ENCODE peak calls at places on chromosomes 11 and 22, in seven cellular contexts. Y, S, C, I, E, F and L are unnamed samples.

GRCh38 chr22:45308624-45309421 is 911 bp upstream of the FAM118A start:
- DNase-seq in Y (peak; percentile 21), S (no peak), C (peak; percentile 57), I (no peak), E (peak; percentile 28), F (no peak), L (no peak)

GRCh38 chr11:65854161-65854592 is 3.8 kb downstream of the CFL1 start:
- DNase-seq in Y (no peak), S (no peak), C (peak; percentile 89), I (no peak), E (peak; percentile 1), F (peak; percentile 93), L (no peak)

GRCh38 chr11:92222701-92223100 is 1.9 kb upstream of the FAT3 start:
- DNase-seq in Y (no peak), S (no peak), C (no peak), I (no peak), E (no peak), F (no peak), L (no peak)

GRCh38 chr11:116690623-116691022 is 82.2 kb downstream of the BUD13 start:
- DNase-seq in Y (no peak), S (no peak), C (no peak), I (no peak), E (no peak), F (no peak), L (no peak)

GRCh38 chr11:46315033-46315738 is 32.1 kb upstream of the DGKZ start:
- DNase-seq in Y (peak; percentile 79), S (no peak), C (peak; percentile 88), I (peak; percentile 68), E (peak; percentile 86), F (peak; percentile 84), L (peak; percentile 65)

GRCh38 chr11:10019906-10020682 is 273.9 kb downstream of the SBF2 start:
- DNase-seq in Y (no peak), S (no peak), C (peak; percentile 74), I (no peak), E (no peak), F (peak; percentile 64), L (no peak)

GRCh38 chr11:66371627-66372415 is at the start of gene SLC29A2:
- DNase-seq in Y (peak; percentile 95), S (peak; percentile 57), C (peak; percentile 83), I (peak; percentile 75), E (peak; percentile 97), F (peak; percentile 86), L (peak; percentile 49)

GRCh38 chr11:74701351-74701750 is 29.9 kb downstream of the CHRDL2 start:
- DNase-seq in Y (peak; percentile 8), S (no peak), C (no peak), I (no peak), E (peak; percentile 35), F (no peak), L (no peak)

GRCh38 chr11:88059326-88059725 is 115.9 kb downstream of the RAB38 start:
- DNase-seq in Y (no peak), S (no peak), C (no peak), I (no peak), E (no peak), F (no peak), L (no peak)

GRCh38 chr22:49530671-49531532 is 296.8 kb downstream of the BRD1 start:
- DNase-seq in Y (no peak), S (no peak), C (no peak), I (no peak), E (no peak), F (no peak), L (no peak)

GRCh38 chr11:926341-926916 is 759 bp downstream of the AP2A2 start:
- DNase-seq in Y (no peak), S (no peak), C (peak; percentile 33), I (peak; percentile 60), E (peak; percentile 24), F (peak; percentile 53), L (no peak)

GRCh38 chr11:108902027-108902469 is 237.2 kb downstream of the DDX10 start:
- DNase-seq in Y (no peak), S (no peak), C (no peak), I (no peak), E (no peak), F (no peak), L (no peak)

GRCh38 chr11:62395885-62396778 is 22.7 kb upstream of the SCGB1A1 start:
- DNase-seq in Y (no peak), S (no peak), C (no peak), I (no peak), E (no peak), F (no peak), L (no peak)

GRCh38 chr11:62392506-62392905 is 26.3 kb upstream of the SCGB1A1 start:
- DNase-seq in Y (no peak), S (no peak), C (no peak), I (no peak), E (no peak), F (no peak), L (no peak)

GRCh38 chr11:62392944-62393628 is 25.7 kb upstream of the SCGB1A1 start:
- DNase-seq in Y (peak; percentile 55), S (no peak), C (no peak), I (no peak), E (no peak), F (no peak), L (peak; percentile 14)

GRCh38 chr11:62393735-62394134 is 25.1 kb upstream of the SCGB1A1 start:
- DNase-seq in Y (no peak), S (no peak), C (no peak), I (no peak), E (no peak), F (no peak), L (no peak)

DNA sequence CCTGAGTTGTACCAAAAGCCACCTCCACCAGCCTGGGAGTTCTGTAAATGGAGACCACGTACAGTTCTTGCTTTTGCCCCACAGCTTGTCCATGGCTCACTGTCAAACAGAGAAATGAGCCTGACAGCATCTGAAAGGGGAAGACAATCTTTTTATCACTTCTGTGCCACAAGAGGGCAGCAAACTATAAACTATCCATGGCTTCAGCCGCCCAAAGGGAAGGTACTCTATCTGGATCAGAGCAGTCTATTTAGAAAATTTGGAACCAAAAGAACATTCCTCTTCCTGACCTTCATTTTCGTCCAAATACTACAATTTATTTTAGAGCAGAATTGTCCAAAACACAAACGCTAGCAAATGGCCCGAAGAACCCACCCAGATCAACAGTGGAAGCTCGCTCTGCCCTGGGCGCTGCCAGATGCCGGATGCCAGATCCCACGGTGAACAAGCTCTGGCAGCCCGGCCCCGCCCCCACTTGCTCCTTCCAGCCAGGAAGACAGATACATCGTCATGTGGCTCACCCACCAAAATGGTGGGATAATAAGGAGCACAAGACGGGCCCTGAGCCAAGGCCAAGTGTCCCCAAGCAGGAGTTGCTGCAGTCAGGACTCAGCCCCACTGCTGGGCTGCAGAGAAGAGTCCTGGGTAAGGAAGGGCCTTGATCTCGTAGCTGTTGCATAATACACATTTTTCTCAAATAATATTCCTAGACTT is 23.9 kb upstream of the SCGB1A1 start:
- DNase-seq in Y (peak; percentile 69), S (peak; percentile 78), C (peak; percentile 76), I (peak; percentile 76), E (peak; percentile 87), F (peak; percentile 67), L (peak; percentile 52)
- H3K4me3 ChIP-seq in Y (no peak overlapping the region), S (no peak overlapping the region), C (no peak overlapping the region), I (peak overlapping the region; percentile 50), E (peak overlapping the region; percentile 46), F (no peak overlapping the region), L (no peak overlapping the region)

GRCh38 chr22:11066458-11067285 is 4461.3 kb upstream of the OR11H1 start:
- DNase-seq in Y (no peak), S (no peak), C (no peak), I (no peak), E (no peak), F (no peak), L (no peak)
- H3K9me3 ChIP-seq in Y (peaks cover 9% of the 10 kb centered on the region), S (no peaks in the 10 kb centered on the region), C (peaks cover 59% of the 10 kb centered on the region), I (peaks cover 3% of the 10 kb centered on the region), E (peaks cover 22% of the 10 kb centered on the region), F (peaks cover 4% of the 10 kb centered on the region), L (peaks cover 3% of the 10 kb centered on the region)

DNA sequence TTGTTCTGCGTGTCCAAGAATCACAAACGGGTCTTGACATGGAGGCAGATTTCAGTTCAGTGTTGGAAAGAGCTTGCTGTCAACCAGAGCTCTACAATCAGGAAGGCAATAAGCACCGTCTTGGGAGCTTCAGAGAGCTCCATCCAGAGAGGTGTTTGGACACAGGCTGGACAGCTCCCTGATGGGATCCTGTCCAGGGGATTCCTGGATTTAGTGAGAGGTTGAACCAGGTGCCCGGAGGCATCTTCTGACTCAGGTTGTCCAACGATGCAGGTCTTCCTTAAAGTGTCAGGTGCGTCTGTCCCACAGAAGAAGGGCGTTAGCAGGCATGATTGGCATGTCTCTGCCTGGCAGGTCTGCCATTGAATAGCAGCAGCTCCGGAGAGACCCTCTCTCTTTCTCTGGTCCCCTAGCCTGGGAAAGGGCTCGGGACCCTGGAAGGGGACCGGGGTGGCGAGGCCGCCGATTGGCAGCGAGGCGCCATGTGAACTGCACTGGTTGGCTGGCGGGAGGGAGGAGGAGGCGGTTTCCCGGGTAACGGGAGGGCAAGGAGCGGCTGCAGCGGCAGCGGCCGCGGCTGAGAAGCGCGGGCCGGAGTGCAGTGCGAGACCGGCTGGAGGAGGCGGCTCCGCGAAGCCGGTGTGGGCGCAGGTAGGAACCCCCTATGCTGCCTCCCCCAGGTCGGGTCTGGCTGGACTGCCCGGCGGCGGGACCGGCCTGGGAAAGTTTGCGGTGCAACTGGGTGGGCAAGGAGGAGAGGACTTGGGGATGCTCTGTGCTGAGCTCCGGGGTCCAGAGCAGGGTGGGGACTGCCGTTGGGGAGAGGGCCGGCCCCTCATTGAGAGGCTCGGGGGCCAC is 104.1 kb upstream of the E2F8 start:
- DNase-seq in Y (no peak), S (peak; percentile 44), C (peak; percentile 22), I (peak; percentile 59), E (peak; percentile 94), F (peak; percentile 29), L (no peak)
- H3K4me3 ChIP-seq in Y (no peak overlapping the region), S (peak overlapping the region; percentile 31), C (no peak overlapping the region), I (peak overlapping the region; percentile 58), E (peak overlapping the region; percentile 50), F (peak overlapping the region; percentile 9), L (no peak overlapping the region)

GRCh38 chr11:134655189-134655937 is 243.3 kb upstream of the B3GAT1 start:
- DNase-seq in Y (no peak), S (no peak), C (no peak), I (no peak), E (no peak), F (peak; percentile 9), L (no peak)

GRCh38 chr11:134657631-134658030 is 245.6 kb upstream of the B3GAT1 start:
- DNase-seq in Y (no peak), S (no peak), C (no peak), I (no peak), E (no peak), F (peak; percentile 4), L (no peak)

GRCh38 chr11:134654161-134654915 is 242.3 kb upstream of the B3GAT1 start:
- DNase-seq in Y (no peak), S (no peak), C (no peak), I (no peak), E (no peak), F (peak; percentile 10), L (no peak)

GRCh38 chr11:134658481-134659080 is 246.5 kb upstream of the B3GAT1 start:
- DNase-seq in Y (no peak), S (no peak), C (no peak), I (no peak), E (no peak), F (peak; percentile 6), L (no peak)

DNA sequence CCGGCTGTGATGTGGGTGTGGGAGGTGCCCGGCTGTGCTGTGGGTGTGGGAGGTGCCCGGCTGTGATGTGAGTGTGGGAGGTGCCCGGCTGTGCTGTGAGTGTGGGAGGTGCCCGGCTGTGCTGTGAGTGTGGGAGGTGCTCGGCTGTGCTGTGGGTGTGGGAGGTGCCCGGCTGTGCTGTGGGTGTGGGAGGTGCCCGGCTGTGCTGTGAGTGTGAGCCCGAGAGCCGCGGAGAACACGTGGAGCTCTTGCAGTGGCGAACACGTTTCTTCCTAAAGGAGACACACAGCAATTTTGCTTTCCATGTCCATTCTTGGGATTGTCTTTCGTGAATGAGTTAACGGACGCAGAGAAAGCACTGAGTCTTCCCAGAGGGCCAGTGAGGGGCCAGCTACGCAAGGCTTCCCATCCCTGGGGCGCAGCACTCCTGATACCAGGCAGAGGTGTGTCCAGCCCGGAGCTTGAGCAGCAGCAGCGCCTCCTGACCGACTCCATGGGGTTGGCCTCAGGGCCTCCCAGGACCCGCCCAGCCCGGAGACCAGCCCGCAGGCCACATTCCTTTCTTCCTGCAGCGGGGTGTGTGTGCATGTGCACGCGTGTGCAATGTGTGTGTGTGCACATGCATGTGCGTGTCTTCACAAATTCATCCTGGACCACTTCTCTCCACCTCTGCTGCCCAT is 245.0 kb upstream of the B3GAT1 start:
- DNase-seq in Y (no peak), S (no peak), C (no peak), I (no peak), E (no peak), F (peak; percentile 9), L (no peak)
- H3K9me3 ChIP-seq in Y (no peaks in the 10 kb centered on the region), S (no peaks in the 10 kb centered on the region), C (no peaks in the 10 kb centered on the region), I (no peaks in the 10 kb centered on the region), E (no peaks in the 10 kb centered on the region), F (no peaks in the 10 kb centered on the region), L (no peaks in the 10 kb centered on the region)